ENCODE peak calls at places on chromosomes 16 and 17, in seven cellular contexts. One of them, this sample, is unnamed.

GRCh38 chr17:72004011-72004427 is 116.8 kb upstream of the SOX9 start:
- DNase-seq in SK-N-SH: no peak
- DNase-seq in GM12878: no peak
- DNase-seq in HepG2: no peak
- DNase-seq in HCT116: no peak
- DNase-seq in H1: no peak
- DNase-seq in K562: no peak
- DNase-seq in this sample: no peak

GRCh38 chr17:64638552-64639198 is 23.4 kb downstream of the SMURF2 start:
- DNase-seq in GM12878: no peak
- DNase-seq in HepG2: no peak
- DNase-seq in K562: no peak
- DNase-seq in SK-N-SH: no peak
- DNase-seq in H1: no peak
- DNase-seq in HCT116: no peak
- DNase-seq in this sample: no peak

GRCh38 chr16:84827131-84827574 is 7.4 kb downstream of the CRISPLD2 start:
- DNase-seq in SK-N-SH: peak
- DNase-seq in HCT116: no peak
- DNase-seq in K562: no peak
- DNase-seq in GM12878: no peak
- DNase-seq in H1: no peak
- DNase-seq in HepG2: no peak
- DNase-seq in this sample: no peak

GRCh38 chr17:2995362-2995761 is 68.0 kb downstream of the OR1D5 start:
- DNase-seq in K562: no peak
- DNase-seq in HepG2: no peak
- DNase-seq in HCT116: no peak
- DNase-seq in SK-N-SH: no peak
- DNase-seq in H1: no peak
- DNase-seq in GM12878: no peak
- DNase-seq in this sample: no peak

GRCh38 chr17:4043862-4044261 is 79.6 kb upstream of the ATP2A3 start:
- DNase-seq in SK-N-SH: no peak
- DNase-seq in HCT116: no peak
- DNase-seq in GM12878: peak
- DNase-seq in HepG2: no peak
- DNase-seq in H1: no peak
- DNase-seq in K562: no peak
- DNase-seq in this sample: no peak

GRCh38 chr17:76635659-76636360 is 7.7 kb downstream of the ST6GALNAC1 start:
- DNase-seq in SK-N-SH: peak
- DNase-seq in HepG2: no peak
- DNase-seq in K562: no peak
- DNase-seq in HCT116: no peak
- DNase-seq in GM12878: no peak
- DNase-seq in H1: no peak
- DNase-seq in this sample: no peak

GRCh38 chr17:19247423-19247822 is 10.3 kb downstream of the EPN2 start:
- DNase-seq in GM12878: no peak
- DNase-seq in HCT116: no peak
- DNase-seq in H1: no peak
- DNase-seq in HepG2: no peak
- DNase-seq in K562: no peak
- DNase-seq in SK-N-SH: peak
- DNase-seq in this sample: no peak

GRCh38 chr17:81537343-81537855 is 9.2 kb downstream of the FSCN2 start:
- DNase-seq in GM12878: no peak
- DNase-seq in HepG2: no peak
- DNase-seq in SK-N-SH: peak
- DNase-seq in HCT116: peak
- DNase-seq in K562: peak
- DNase-seq in H1: peak
- DNase-seq in this sample: peak

GRCh38 chr17:78266231-78266631 is 34.8 kb downstream of the TMEM235 start:
- DNase-seq in GM12878: no peak
- DNase-seq in H1: no peak
- DNase-seq in K562: peak
- DNase-seq in HCT116: no peak
- DNase-seq in HepG2: no peak
- DNase-seq in SK-N-SH: peak
- DNase-seq in this sample: no peak

GRCh38 chr17:45867702-45868101 is 23.0 kb downstream of the SPPL2C start:
- DNase-seq in HepG2: peak
- DNase-seq in SK-N-SH: no peak
- DNase-seq in HCT116: peak
- DNase-seq in K562: peak
- DNase-seq in H1: no peak
- DNase-seq in GM12878: no peak
- DNase-seq in this sample: no peak

GRCh38 chr17:19264277-19264676 is 27.1 kb downstream of the EPN2 start:
- DNase-seq in GM12878: no peak
- DNase-seq in H1: no peak
- DNase-seq in K562: no peak
- DNase-seq in HepG2: no peak
- DNase-seq in HCT116: no peak
- DNase-seq in SK-N-SH: no peak
- DNase-seq in this sample: no peak

GRCh38 chr17:66677201-66677981 is 157.5 kb upstream of the CACNG5 start:
- DNase-seq in GM12878: no peak
- DNase-seq in HepG2: no peak
- DNase-seq in HCT116: no peak
- DNase-seq in K562: no peak
- DNase-seq in H1: no peak
- DNase-seq in SK-N-SH: no peak
- DNase-seq in this sample: peak

GRCh38 chr17:76868669-76869208 is 535 bp downstream of the MGAT5B start:
- DNase-seq in SK-N-SH: peak
- DNase-seq in HCT116: no peak
- DNase-seq in H1: peak
- DNase-seq in HepG2: no peak
- DNase-seq in GM12878: no peak
- DNase-seq in K562: peak
- DNase-seq in this sample: peak

GRCh38 chr17:77644981-77645380 is 313.5 kb upstream of the TNRC6C start:
- DNase-seq in GM12878: no peak
- DNase-seq in SK-N-SH: no peak
- DNase-seq in HCT116: no peak
- DNase-seq in HepG2: no peak
- DNase-seq in K562: no peak
- DNase-seq in H1: no peak
- DNase-seq in this sample: no peak

GRCh38 chr17:77257596-77258458 is 117.1 kb downstream of the SEC14L1 start:
- DNase-seq in SK-N-SH: no peak
- DNase-seq in K562: no peak
- DNase-seq in HCT116: no peak
- DNase-seq in GM12878: no peak
- DNase-seq in H1: no peak
- DNase-seq in HepG2: no peak
- DNase-seq in this sample: no peak

GRCh38 chr17:77644181-77644972 is 314.1 kb upstream of the TNRC6C start:
- DNase-seq in K562: no peak
- DNase-seq in HepG2: no peak
- DNase-seq in H1: no peak
- DNase-seq in SK-N-SH: no peak
- DNase-seq in GM12878: no peak
- DNase-seq in HCT116: no peak
- DNase-seq in this sample: no peak

GRCh38 chr17:33509331-33509730 is 216.2 kb upstream of the ASIC2 start:
- DNase-seq in K562: no peak
- DNase-seq in HepG2: no peak
- DNase-seq in GM12878: no peak
- DNase-seq in HCT116: no peak
- DNase-seq in SK-N-SH: peak
- DNase-seq in H1: no peak
- DNase-seq in this sample: peak

GRCh38 chr17:31431795-31432658 is 40.6 kb downstream of the RAB11FIP4 start:
- DNase-seq in SK-N-SH: no peak
- DNase-seq in H1: no peak
- DNase-seq in HCT116: no peak
- DNase-seq in HepG2: peak
- DNase-seq in K562: no peak
- DNase-seq in GM12878: no peak
- DNase-seq in this sample: no peak

GRCh38 chr17:82351713-82352488 is 7.1 kb upstream of the TEX19 start:
- DNase-seq in H1: peak
- DNase-seq in HCT116: peak
- DNase-seq in GM12878: no peak
- DNase-seq in HepG2: peak
- DNase-seq in K562: peak
- DNase-seq in SK-N-SH: peak
- DNase-seq in this sample: peak

GRCh38 chr17:75691371-75692290 is 24.5 kb downstream of the SAP30BP start:
- DNase-seq in HCT116: no peak
- DNase-seq in HepG2: no peak
- DNase-seq in K562: no peak
- DNase-seq in SK-N-SH: no peak
- DNase-seq in GM12878: no peak
- DNase-seq in H1: no peak
- DNase-seq in this sample: no peak

GRCh38 chr16:87169509-87169985 is 147.6 kb downstream of the C16orf95 start:
- DNase-seq in GM12878: no peak
- DNase-seq in H1: no peak
- DNase-seq in SK-N-SH: no peak
- DNase-seq in K562: no peak
- DNase-seq in HCT116: no peak
- DNase-seq in HepG2: peak
- DNase-seq in this sample: peak

GRCh38 chr16:75385507-75386152 is 47.7 kb downstream of the CFDP1 start:
- DNase-seq in K562: peak
- DNase-seq in SK-N-SH: peak
- DNase-seq in GM12878: peak
- DNase-seq in H1: no peak
- DNase-seq in HepG2: peak
- DNase-seq in HCT116: peak
- DNase-seq in this sample: peak

GRCh38 chr17:17849147-17849820 is 12.5 kb upstream of the SREBF1 start:
- DNase-seq in SK-N-SH: no peak
- DNase-seq in H1: no peak
- DNase-seq in HCT116: no peak
- DNase-seq in HepG2: peak
- DNase-seq in GM12878: peak
- DNase-seq in K562: peak
- DNase-seq in this sample: no peak

GRCh38 chr16:57165923-57166322 is 19.9 kb downstream of the PSME3IP1 start:
- DNase-seq in GM12878: no peak
- DNase-seq in SK-N-SH: no peak
- DNase-seq in HCT116: no peak
- DNase-seq in K562: no peak
- DNase-seq in HepG2: no peak
- DNase-seq in H1: no peak
- DNase-seq in this sample: no peak

GRCh38 chr16:57166951-57167350 is 18.9 kb downstream of the PSME3IP1 start:
- DNase-seq in HepG2: no peak
- DNase-seq in SK-N-SH: no peak
- DNase-seq in GM12878: no peak
- DNase-seq in K562: no peak
- DNase-seq in H1: no peak
- DNase-seq in HCT116: no peak
- DNase-seq in this sample: no peak

GRCh38 chr16:57167537-57167936 is 18.3 kb downstream of the PSME3IP1 start:
- DNase-seq in H1: no peak
- DNase-seq in SK-N-SH: no peak
- DNase-seq in GM12878: no peak
- DNase-seq in K562: no peak
- DNase-seq in HCT116: no peak
- DNase-seq in HepG2: no peak
- DNase-seq in this sample: no peak

GRCh38 chr16:57167951-57168350 is 17.9 kb downstream of the PSME3IP1 start:
- DNase-seq in HCT116: peak
- DNase-seq in SK-N-SH: peak
- DNase-seq in K562: no peak
- DNase-seq in GM12878: no peak
- DNase-seq in HepG2: peak
- DNase-seq in H1: no peak
- DNase-seq in this sample: peak

GRCh38 chr16:57169327-57169726 is 16.5 kb downstream of the PSME3IP1 start:
- DNase-seq in HCT116: no peak
- DNase-seq in H1: no peak
- DNase-seq in GM12878: no peak
- DNase-seq in K562: no peak
- DNase-seq in HepG2: no peak
- DNase-seq in SK-N-SH: no peak
- DNase-seq in this sample: no peak
- TF ChIP-seq JUND in HCT116: no peak
- TF ChIP-seq JUND in H1: no peak
- TF ChIP-seq JUND in GM12878: no peak
- TF ChIP-seq JUND in K562: no peak
- TF ChIP-seq JUND in HepG2: no peak
- TF ChIP-seq JUND in SK-N-SH: no peak
- TF ChIP-seq JUND in this sample: no peak

GRCh38 chr16:77682586-77682985 is 39.7 kb upstream of the NUDT7 start:
- DNase-seq in GM12878: no peak
- DNase-seq in K562: no peak
- DNase-seq in HepG2: no peak
- DNase-seq in SK-N-SH: no peak
- DNase-seq in H1: no peak
- DNase-seq in HCT116: no peak
- DNase-seq in this sample: no peak
- TF ChIP-seq JUND in GM12878: no peak
- TF ChIP-seq JUND in K562: no peak
- TF ChIP-seq JUND in HepG2: no peak
- TF ChIP-seq JUND in SK-N-SH: no peak
- TF ChIP-seq JUND in H1: no peak
- TF ChIP-seq JUND in HCT116: no peak
- TF ChIP-seq JUND in this sample: no peak

GRCh38 chr16:6146874-6147425 is 1049.4 kb upstream of the EEF2KMT start:
- DNase-seq in H1: peak
- DNase-seq in GM12878: no peak
- DNase-seq in K562: no peak
- DNase-seq in HepG2: no peak
- DNase-seq in SK-N-SH: no peak
- DNase-seq in HCT116: no peak
- DNase-seq in this sample: no peak
- TF ChIP-seq JUND in H1: no peak
- TF ChIP-seq JUND in GM12878: no peak
- TF ChIP-seq JUND in K562: no peak
- TF ChIP-seq JUND in HepG2: no peak
- TF ChIP-seq JUND in SK-N-SH: no peak
- TF ChIP-seq JUND in HCT116: no peak
- TF ChIP-seq JUND in this sample: no peak

DNA sequence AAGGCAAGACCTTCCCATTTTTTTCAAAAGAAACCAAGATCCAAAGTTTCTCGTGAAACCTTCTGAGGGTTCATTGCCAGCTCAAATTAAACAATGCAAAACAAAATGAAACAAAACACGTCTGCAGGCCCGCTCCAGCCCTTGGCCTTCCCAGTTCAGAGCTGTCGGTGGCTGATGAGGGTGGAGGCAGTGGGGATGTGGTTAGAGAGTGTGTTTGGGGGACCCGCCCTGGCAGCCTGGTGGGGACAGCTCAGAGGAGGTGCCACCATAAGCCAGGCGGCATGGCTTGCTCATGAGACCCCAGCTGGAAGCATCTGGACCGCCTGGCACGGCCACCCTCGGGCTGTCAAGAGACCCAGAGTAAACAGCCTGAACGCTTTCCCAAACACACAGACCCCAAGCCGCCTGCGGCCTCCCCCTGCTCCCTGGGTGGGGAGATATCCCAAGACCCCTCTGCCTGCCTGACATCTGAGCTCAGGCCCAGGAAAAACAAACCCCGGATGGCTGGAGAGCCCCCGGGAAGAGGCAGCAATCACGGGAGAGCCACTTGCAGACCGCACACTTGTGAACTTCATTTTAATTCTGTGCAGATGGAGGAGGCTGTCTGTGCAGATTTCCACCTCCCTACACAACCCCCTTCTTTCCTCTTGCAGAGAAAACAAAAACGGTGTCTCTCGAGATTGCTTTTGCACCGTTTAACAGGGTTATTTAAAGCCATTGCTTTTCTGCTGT is 35.4 kb upstream of the LITAF start:
- DNase-seq in H1: no peak
- DNase-seq in SK-N-SH: peak
- DNase-seq in K562: no peak
- DNase-seq in HepG2: no peak
- DNase-seq in GM12878: no peak
- DNase-seq in HCT116: no peak
- DNase-seq in this sample: no peak
- TF ChIP-seq JUND in H1: no peak
- TF ChIP-seq JUND in SK-N-SH: no peak
- TF ChIP-seq JUND in K562: no peak
- TF ChIP-seq JUND in HepG2: no peak
- TF ChIP-seq JUND in GM12878: no peak
- TF ChIP-seq JUND in HCT116: no peak
- TF ChIP-seq JUND in this sample: no peak